ENCODE peak calls at places on chromosomes 7 and 10, in six cellular contexts. One of them, this sample, is unnamed.
A peak's percentile ranks its signal among the peaks of the same experiment; 100 is the strongest.

GRCh38 chr10:19412531-19412930 is 363.9 kb downstream of the MALRD1 start:
- DNase-seq in upper lobe of left lung: no peak
- DNase-seq in retinal pigment epithelial cell: peak; percentile 15
- DNase-seq in spleen: no peak
- DNase-seq in A549: no peak
- DNase-seq in testis: peak; percentile 62
- DNase-seq in this sample: peak; percentile 49

GRCh38 chr7:43621729-43622448 is 39.0 kb downstream of the STK17A start:
- DNase-seq in upper lobe of left lung: no peak
- DNase-seq in retinal pigment epithelial cell: no peak
- DNase-seq in spleen: no peak
- DNase-seq in A549: no peak
- DNase-seq in testis: no peak
- DNase-seq in this sample: no peak

GRCh38 chr7:840001-840600 is 7.8 kb downstream of the SUN1 start:
- DNase-seq in upper lobe of left lung: peak; percentile 67
- DNase-seq in retinal pigment epithelial cell: no peak
- DNase-seq in spleen: peak; percentile 64
- DNase-seq in A549: no peak
- DNase-seq in testis: no peak
- DNase-seq in this sample: no peak

GRCh38 chr7:77310982-77311381 is 105.2 kb downstream of the GSAP start:
- DNase-seq in upper lobe of left lung: no peak
- DNase-seq in retinal pigment epithelial cell: no peak
- DNase-seq in spleen: no peak
- DNase-seq in A549: no peak
- DNase-seq in testis: no peak
- DNase-seq in this sample: no peak

GRCh38 chr10:34889004-34889869 is 74.1 kb upstream of the PARD3 start:
- DNase-seq in upper lobe of left lung: no peak
- DNase-seq in retinal pigment epithelial cell: peak; percentile 50
- DNase-seq in spleen: no peak
- DNase-seq in A549: no peak
- DNase-seq in testis: no peak
- DNase-seq in this sample: peak; percentile 14

GRCh38 chr10:31765546-31765945 is 163.1 kb downstream of the ARHGAP12 start:
- DNase-seq in upper lobe of left lung: no peak
- DNase-seq in retinal pigment epithelial cell: no peak
- DNase-seq in spleen: no peak
- DNase-seq in A549: no peak
- DNase-seq in testis: no peak
- DNase-seq in this sample: no peak

GRCh38 chr7:99320371-99320770 is 5.3 kb upstream of the ARPC1A start:
- DNase-seq in upper lobe of left lung: no peak
- DNase-seq in retinal pigment epithelial cell: no peak
- DNase-seq in spleen: no peak
- DNase-seq in A549: no peak
- DNase-seq in testis: no peak
- DNase-seq in this sample: no peak

GRCh38 chr7:99001482-99002145 is 123.3 kb downstream of the TRRAP start:
- DNase-seq in upper lobe of left lung: no peak
- DNase-seq in retinal pigment epithelial cell: no peak
- DNase-seq in spleen: no peak
- DNase-seq in A549: no peak
- DNase-seq in testis: peak; percentile 7
- DNase-seq in this sample: no peak

GRCh38 chr10:35643151-35643975 is 1.3 kb upstream of the FZD8 start:
- DNase-seq in upper lobe of left lung: peak; percentile 94
- DNase-seq in retinal pigment epithelial cell: no peak
- DNase-seq in spleen: peak; percentile 82
- DNase-seq in A549: peak; percentile 36
- DNase-seq in testis: peak; percentile 89
- DNase-seq in this sample: peak; percentile 41

GRCh38 chr10:15238553-15239335 is 70.3 kb upstream of the NMT2 start:
- DNase-seq in upper lobe of left lung: no peak
- DNase-seq in retinal pigment epithelial cell: no peak
- DNase-seq in spleen: no peak
- DNase-seq in A549: no peak
- DNase-seq in testis: no peak
- DNase-seq in this sample: peak; percentile 44

GRCh38 chr10:31601136-31601535 is 282.1 kb downstream of the ZEB1 start:
- DNase-seq in upper lobe of left lung: no peak
- DNase-seq in retinal pigment epithelial cell: no peak
- DNase-seq in spleen: no peak
- DNase-seq in A549: no peak
- DNase-seq in testis: no peak
- DNase-seq in this sample: no peak

GRCh38 chr7:14691597-14692203 is 210.9 kb downstream of the DGKB start:
- DNase-seq in upper lobe of left lung: no peak
- DNase-seq in retinal pigment epithelial cell: no peak
- DNase-seq in spleen: no peak
- DNase-seq in A549: no peak
- DNase-seq in testis: peak; percentile 87
- DNase-seq in this sample: peak; percentile 43

GRCh38 chr10:1516492-1517224 is 220.7 kb downstream of the ADARB2 start:
- DNase-seq in upper lobe of left lung: no peak
- DNase-seq in retinal pigment epithelial cell: no peak
- DNase-seq in spleen: no peak
- DNase-seq in A549: no peak
- DNase-seq in testis: no peak
- DNase-seq in this sample: no peak

GRCh38 chr7:42237891-42238531 is 1.0 kb upstream of the GLI3 start:
- DNase-seq in upper lobe of left lung: no peak
- DNase-seq in retinal pigment epithelial cell: no peak
- DNase-seq in spleen: no peak
- DNase-seq in A549: no peak
- DNase-seq in testis: peak; percentile 78
- DNase-seq in this sample: peak; percentile 63

GRCh38 chr7:33981686-33982424 is 76.5 kb downstream of the BMPER start:
- DNase-seq in upper lobe of left lung: no peak
- DNase-seq in retinal pigment epithelial cell: no peak
- DNase-seq in spleen: no peak
- DNase-seq in A549: no peak
- DNase-seq in testis: no peak
- DNase-seq in this sample: peak; percentile 92

GRCh38 chr7:463362-464176 is 56.1 kb downstream of the PDGFA start:
- DNase-seq in upper lobe of left lung: peak; percentile 83
- DNase-seq in retinal pigment epithelial cell: no peak
- DNase-seq in spleen: peak; percentile 63
- DNase-seq in A549: no peak
- DNase-seq in testis: no peak
- DNase-seq in this sample: no peak

GRCh38 chr7:19069842-19070241 is 47.6 kb downstream of the TWIST1 start:
- DNase-seq in upper lobe of left lung: no peak
- DNase-seq in retinal pigment epithelial cell: no peak
- DNase-seq in spleen: no peak
- DNase-seq in A549: no peak
- DNase-seq in testis: no peak
- DNase-seq in this sample: peak; percentile 26

GRCh38 chr7:41984888-41985287 is 252.1 kb downstream of the GLI3 start:
- DNase-seq in upper lobe of left lung: no peak
- DNase-seq in retinal pigment epithelial cell: no peak
- DNase-seq in spleen: no peak
- DNase-seq in A549: no peak
- DNase-seq in testis: no peak
- DNase-seq in this sample: peak; percentile 66

GRCh38 chr10:101091546-101092290 is 29.9 kb downstream of the KAZALD1 start:
- DNase-seq in upper lobe of left lung: peak; percentile 45
- DNase-seq in retinal pigment epithelial cell: no peak
- DNase-seq in spleen: no peak
- DNase-seq in A549: peak; percentile 66
- DNase-seq in testis: no peak
- DNase-seq in this sample: no peak

GRCh38 chr7:150949564-150949963 is 28.6 kb downstream of the KCNH2 start:
- DNase-seq in upper lobe of left lung: no peak
- DNase-seq in retinal pigment epithelial cell: no peak
- DNase-seq in spleen: peak; percentile 40
- DNase-seq in A549: no peak
- DNase-seq in testis: peak; percentile 13
- DNase-seq in this sample: no peak

GRCh38 chr10:110067960-110068770 is 60.4 kb downstream of the ADD3 start:
- DNase-seq in upper lobe of left lung: no peak
- DNase-seq in retinal pigment epithelial cell: no peak
- DNase-seq in spleen: no peak
- DNase-seq in A549: no peak
- DNase-seq in testis: no peak
- DNase-seq in this sample: no peak

GRCh38 chr10:107653832-107654287 is 489.4 kb upstream of the SORCS1 start:
- DNase-seq in upper lobe of left lung: no peak
- DNase-seq in retinal pigment epithelial cell: peak; percentile 86
- DNase-seq in spleen: no peak
- DNase-seq in A549: no peak
- DNase-seq in testis: peak; percentile 16
- DNase-seq in this sample: peak; percentile 18

GRCh38 chr7:135653285-135654080 is 8.8 kb upstream of the STMP1 start:
- DNase-seq in upper lobe of left lung: no peak
- DNase-seq in retinal pigment epithelial cell: no peak
- DNase-seq in spleen: no peak
- DNase-seq in A549: no peak
- DNase-seq in testis: peak; percentile 63
- DNase-seq in this sample: no peak

GRCh38 chr7:101856488-101857357 is 39.3 kb downstream of the CUX1 start:
- DNase-seq in upper lobe of left lung: peak; percentile 96
- DNase-seq in retinal pigment epithelial cell: no peak
- DNase-seq in spleen: peak; percentile 98
- DNase-seq in A549: peak; percentile 99
- DNase-seq in testis: peak; percentile 91
- DNase-seq in this sample: peak; percentile 71

DNA sequence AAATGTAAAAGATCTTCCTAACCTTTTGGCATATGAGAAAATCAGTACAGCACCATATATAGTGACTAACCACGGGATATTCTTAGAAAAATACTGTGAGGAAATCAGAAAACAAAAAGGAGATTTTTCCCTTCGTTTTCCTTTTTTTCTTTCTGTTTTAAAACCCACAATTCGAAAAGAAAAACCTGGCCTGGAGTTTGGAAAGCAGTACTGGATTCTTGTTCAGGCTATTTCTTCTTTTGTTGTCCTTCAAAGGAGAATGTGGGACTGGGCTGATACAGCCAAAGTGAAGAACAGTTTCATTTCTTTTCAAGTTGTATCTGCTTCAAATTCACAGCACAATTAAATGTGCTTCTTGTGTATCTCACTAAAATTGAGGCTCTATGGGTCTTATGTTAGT is 156.8 kb upstream of the PHYHIPL start:
- DNase-seq in upper lobe of left lung: no peak
- DNase-seq in retinal pigment epithelial cell: no peak
- DNase-seq in spleen: no peak
- DNase-seq in A549: no peak
- DNase-seq in testis: no peak
- DNase-seq in this sample: peak; percentile 23
- H3K4me3 ChIP-seq in upper lobe of left lung: peak overlapping the region; percentile 2
- H3K4me3 ChIP-seq in retinal pigment epithelial cell: no peak overlapping the region
- H3K4me3 ChIP-seq in spleen: no peak overlapping the region
- H3K4me3 ChIP-seq in A549: no peak overlapping the region
- H3K4me3 ChIP-seq in testis: no peak overlapping the region
- H3K4me3 ChIP-seq in this sample: no peak overlapping the region

GRCh38 chr7:66640802-66641525 is 12.3 kb downstream of the KCTD7 start:
- DNase-seq in upper lobe of left lung: no peak
- DNase-seq in retinal pigment epithelial cell: no peak
- DNase-seq in spleen: no peak
- DNase-seq in A549: no peak
- DNase-seq in testis: no peak
- DNase-seq in this sample: no peak

GRCh38 chr7:66642186-66642585 is 13.5 kb downstream of the KCTD7 start:
- DNase-seq in upper lobe of left lung: no peak
- DNase-seq in retinal pigment epithelial cell: no peak
- DNase-seq in spleen: no peak
- DNase-seq in A549: no peak
- DNase-seq in testis: no peak
- DNase-seq in this sample: no peak

GRCh38 chr7:66638309-66639099 is 9.8 kb downstream of the KCTD7 start:
- DNase-seq in upper lobe of left lung: peak; percentile 27
- DNase-seq in retinal pigment epithelial cell: no peak
- DNase-seq in spleen: no peak
- DNase-seq in A549: no peak
- DNase-seq in testis: no peak
- DNase-seq in this sample: no peak

GRCh38 chr7:66641526-66641871 is 12.8 kb downstream of the KCTD7 start:
- DNase-seq in upper lobe of left lung: no peak
- DNase-seq in retinal pigment epithelial cell: no peak
- DNase-seq in spleen: no peak
- DNase-seq in A549: no peak
- DNase-seq in testis: no peak
- DNase-seq in this sample: no peak

DNA sequence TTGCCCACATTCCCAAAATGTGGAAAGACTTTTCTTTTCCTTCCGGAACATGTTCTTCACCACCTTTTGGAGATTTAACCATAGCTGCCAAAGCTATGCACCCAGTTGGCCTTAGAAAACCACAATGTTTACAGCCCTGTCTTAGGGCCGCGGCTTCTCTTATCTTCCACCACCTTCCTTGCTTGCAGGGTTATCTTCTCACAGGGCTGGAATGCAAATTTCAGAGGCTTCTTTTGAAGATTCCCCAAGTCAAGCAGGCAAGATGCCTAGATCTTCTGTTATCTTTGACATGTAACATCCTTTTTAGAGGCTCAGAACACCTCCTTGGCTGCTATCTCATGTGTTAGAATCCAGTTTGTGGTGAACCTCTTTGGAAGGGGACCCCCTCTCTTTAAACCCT is 11.1 kb downstream of the KCTD7 start:
- DNase-seq in upper lobe of left lung: no peak
- DNase-seq in retinal pigment epithelial cell: no peak
- DNase-seq in spleen: no peak
- DNase-seq in A549: no peak
- DNase-seq in testis: no peak
- DNase-seq in this sample: no peak
- TF ChIP-seq CTCF in upper lobe of left lung: no peak
- TF ChIP-seq CTCF in retinal pigment epithelial cell: no peak
- TF ChIP-seq CTCF in spleen: no peak
- TF ChIP-seq CTCF in A549: no peak
- TF ChIP-seq CTCF in testis: no peak
- TF ChIP-seq CTCF in this sample: no peak

GRCh38 chr10:69858201-69858600 is 56.5 kb downstream of the COL13A1 start:
- DNase-seq in upper lobe of left lung: no peak
- DNase-seq in retinal pigment epithelial cell: no peak
- DNase-seq in spleen: no peak
- DNase-seq in A549: no peak
- DNase-seq in testis: no peak
- DNase-seq in this sample: no peak
- H3K4me3 ChIP-seq in upper lobe of left lung: no peak overlapping the region
- H3K4me3 ChIP-seq in retinal pigment epithelial cell: no peak overlapping the region
- H3K4me3 ChIP-seq in spleen: no peak overlapping the region
- H3K4me3 ChIP-seq in A549: no peak overlapping the region
- H3K4me3 ChIP-seq in testis: no peak overlapping the region
- H3K4me3 ChIP-seq in this sample: no peak overlapping the region

GRCh38 chr7:128389085-128389814 is 20.5 kb downstream of the IMPDH1 start:
- DNase-seq in upper lobe of left lung: no peak
- DNase-seq in retinal pigment epithelial cell: no peak
- DNase-seq in spleen: no peak
- DNase-seq in A549: no peak
- DNase-seq in testis: no peak
- DNase-seq in this sample: no peak
- TF ChIP-seq CTCF in upper lobe of left lung: no peak
- TF ChIP-seq CTCF in retinal pigment epithelial cell: no peak
- TF ChIP-seq CTCF in spleen: no peak
- TF ChIP-seq CTCF in A549: no peak
- TF ChIP-seq CTCF in testis: no peak
- TF ChIP-seq CTCF in this sample: no peak

This sample was measured in fibroblast of mammary gland.